ENCODE peak calls at places on chromosomes 6 and 20, in seven cellular contexts. V is RPMI7951; Q is activated CD4-positive, alpha-beta T cell treated with anti-CD3 and anti-CD28 coated beads for 24 hours; D is hippocampal formation; S is nephron progenitor cell; U is NCI-H82; R is stimulated activated CD8-positive, alpha-beta memory T cell treated with anti-CD3 and anti-CD28 coated beads, Interleukin-4, amount 100 ng/mL, for 24 hours. P is an unnamed sample.
A peak's percentile ranks its signal among the peaks of the same experiment; 100 is the strongest.

GRCh38 chr20:22371843-22372242 is 212.5 kb downstream of the FOXA2 start:
- DNase-seq in V (no peak), Q (no peak), D (no peak), S (no peak), U (no peak), R (no peak), P (no peak)

GRCh38 chr6:23568292-23568691 is 557.7 kb upstream of the NRSN1 start:
- DNase-seq in V (no peak), Q (no peak), D (no peak), S (no peak), U (no peak), R (no peak), P (no peak)

GRCh38 chr6:8182857-8183256 is 80.5 kb upstream of the EEF1E1 start:
- DNase-seq in V (no peak), Q (no peak), D (no peak), S (no peak), U (no peak), R (no peak), P (no peak)

GRCh38 chr6:75081920-75082319 is 123.9 kb downstream of the COL12A1 start:
- DNase-seq in V (peak; percentile 32), Q (no peak), D (no peak), S (no peak), U (no peak), R (no peak), P (no peak)

GRCh38 chr20:32263398-32263954 is 14.0 kb upstream of the KIF3B start:
- DNase-seq in V (no peak), Q (no peak), D (no peak), S (no peak), U (peak; percentile 25), R (no peak), P (no peak)

GRCh38 chr6:35327349-35328027 is 14.9 kb upstream of the PPARD start:
- DNase-seq in V (peak; percentile 57), Q (peak; percentile 61), D (peak; percentile 15), S (peak; percentile 58), U (peak; percentile 80), R (peak; percentile 50), P (peak; percentile 80)

GRCh38 chr6:96059586-96059985 is 43.8 kb downstream of the FUT9 start:
- DNase-seq in V (peak; percentile 25), Q (no peak), D (no peak), S (no peak), U (no peak), R (no peak), P (no peak)

GRCh38 chr6:17768388-17768787 is 61.7 kb upstream of the NUP153 start:
- DNase-seq in V (peak; percentile 12), Q (no peak), D (no peak), S (peak; percentile 27), U (no peak), R (no peak), P (no peak)

GRCh38 chr6:116004841-116005507 is 55.7 kb downstream of the FRK start:
- DNase-seq in V (no peak), Q (no peak), D (no peak), S (no peak), U (no peak), R (no peak), P (no peak)

GRCh38 chr6:116476021-116476678 is 15.0 kb downstream of the CALHM6 start:
- DNase-seq in V (no peak), Q (no peak), D (no peak), S (no peak), U (no peak), R (no peak), P (no peak)

P was measured in stimulated activated effector memory CD8-positive, alpha-beta T cell treated with anti-CD3 and anti-CD28 coated beads, Interleukin-12 subunit alpha, Interleukin-12 subunit beta, amount 100 ng/mL, for 72 hours.